ENCODE peak calls at places on chromosomes 1 and 21, in four cellular contexts. V is NCI-H226; L is CMK; E is activated CD8-positive, alpha-beta memory T cell treated with anti-CD3 and anti-CD28 coated beads for 24 hours. J is an unnamed sample.

GRCh38 chr1:93554883-93555872 is 107.3 kb downstream of the FNBP1L start:
- DNase-seq in V (no peak), L (peak), E (no peak), J (no peak)

GRCh38 chr1:62175568-62176179 is 19.0 kb upstream of the L1TD1 start:
- DNase-seq in V (peak), L (peak), E (peak), J (peak)

GRCh38 chr1:5623399-5623798 is 368.8 kb downstream of the NPHP4 start:
- DNase-seq in V (no peak), L (no peak), E (no peak), J (no peak)

GRCh38 chr1:206631085-206631509 is 4.2 kb upstream of the DYRK3 start:
- DNase-seq in V (peak), L (peak), E (no peak), J (peak)

GRCh38 chr1:85027242-85027983 is 20.9 kb downstream of the MCOLN3 start:
- DNase-seq in V (no peak), L (no peak), E (peak), J (peak)

GRCh38 chr1:116455509-116455908 is 82.5 kb downstream of the ATP1A1 start:
- DNase-seq in V (no peak), L (no peak), E (no peak), J (no peak)

GRCh38 chr1:235077163-235077540 is 51.5 kb downstream of the TOMM20 start:
- DNase-seq in V (no peak), L (no peak), E (no peak), J (no peak)

GRCh38 chr1:7549277-7549676 is 221.8 kb upstream of the VAMP3 start:
- DNase-seq in V (peak), L (no peak), E (no peak), J (peak)

GRCh38 chr1:33170351-33171274 is 11.2 kb downstream of the TRIM62 start:
- DNase-seq in V (no peak), L (no peak), E (no peak), J (no peak)

GRCh38 chr21:33357177-33357576 is 32.4 kb downstream of the IFNAR1 start:
- DNase-seq in V (no peak), L (no peak), E (no peak), J (no peak)

GRCh38 chr21:41750051-41750450 is 16.8 kb downstream of the RIPK4 start:
- DNase-seq in V (no peak), L (no peak), E (no peak), J (no peak)

GRCh38 chr1:108746382-108747127 is at the start of gene STXBP3:
- DNase-seq in V (peak), L (peak), E (peak), J (peak)

GRCh38 chr21:44880762-44881585 is 7.5 kb upstream of the PTTG1IP start:
- DNase-seq in V (peak), L (no peak), E (no peak), J (peak)

GRCh38 chr1:26861889-26862371 is 1.0 kb upstream of the SFN start:
- DNase-seq in V (no peak), L (no peak), E (no peak), J (no peak)

GRCh38 chr1:26278303-26278702 is 1.6 kb upstream of the SH3BGRL3 start:
- DNase-seq in V (no peak), L (no peak), E (peak), J (no peak)

GRCh38 chr1:24575905-24576587 is 20.2 kb downstream of the NCMAP start:
- DNase-seq in V (no peak), L (no peak), E (no peak), J (no peak)

GRCh38 chr1:223752721-223753515 is 40.6 kb downstream of the CAPN2 start:
- DNase-seq in V (no peak), L (no peak), E (no peak), J (no peak)

GRCh38 chr1:213103377-213104306 is 52.6 kb downstream of the RPS6KC1 start:
- DNase-seq in V (no peak), L (no peak), E (no peak), J (no peak)

GRCh38 chr1:185345913-185346717 is 29.1 kb upstream of the IVNS1ABP start:
- DNase-seq in V (no peak), L (no peak), E (no peak), J (no peak)

GRCh38 chr1:69824932-69825331 is 257.2 kb downstream of the LRRC7 start:
- DNase-seq in V (no peak), L (no peak), E (no peak), J (no peak)

GRCh38 chr21:29571949-29572348 is 273.2 kb downstream of the BACH1 start:
- DNase-seq in V (no peak), L (no peak), E (no peak), J (no peak)

GRCh38 chr1:245154429-245155185 is at the start of gene KIF26B:
- DNase-seq in V (peak), L (no peak), E (peak), J (peak)

GRCh38 chr21:33997432-33997831 is 75.9 kb upstream of the MRPS6 start:
- DNase-seq in V (no peak), L (no peak), E (no peak), J (no peak)

GRCh38 chr1:240522122-240522822 is 89.7 kb downstream of the GREM2 start:
- DNase-seq in V (no peak), L (no peak), E (no peak), J (no peak)

GRCh38 chr1:35386290-35386689 is 117.8 kb downstream of the ZMYM4 start:
- DNase-seq in V (no peak), L (no peak), E (no peak), J (no peak)

GRCh38 chr1:198686069-198686728 is 47.4 kb downstream of the PTPRC start:
- DNase-seq in V (no peak), L (no peak), E (no peak), J (peak)

GRCh38 chr1:159015440-159015909 is 5.8 kb downstream of the IFI16 start:
- DNase-seq in V (peak), L (peak), E (peak), J (peak)

GRCh38 chr1:109393602-109394233 is 4.0 kb downstream of the SORT1 start:
- DNase-seq in V (no peak), L (no peak), E (no peak), J (no peak)

GRCh38 chr1:175274368-175274767 is 81.8 kb upstream of the KIAA0040 start:
- DNase-seq in V (no peak), L (no peak), E (no peak), J (no peak)

GRCh38 chr1:51296379-51297357 is 33.7 kb downstream of the TTC39A start:
- DNase-seq in V (peak), L (peak), E (peak), J (peak)

GRCh38 chr1:59123081-59123675 is 173.7 kb upstream of the FGGY start:
- DNase-seq in V (peak), L (no peak), E (no peak), J (no peak)

GRCh38 chr1:67716800-67717199 is 31.8 kb downstream of the GADD45A start:
- DNase-seq in V (peak), L (no peak), E (no peak), J (no peak)

GRCh38 chr1:23951646-23952095 is 8.0 kb upstream of the PNRC2 start:
- DNase-seq in V (peak), L (no peak), E (no peak), J (peak)

J was measured in trophoblast cell.